ENCODE peak calls at places on chromosomes 2 and 18, in seven cellular contexts. E is pancreas, U is IMR-90, V is cardiac muscle cell, M is fibroblast of lung, W is esophagus squamous epithelium, P is GM13977. Y is an unnamed sample.

GRCh38 chr2:65070172-65070830 is 14.1 kb downstream of the CEP68 start:
- DNase-seq in E (no peak), U (peak; percentile 80), V (peak; percentile 26), M (peak; percentile 54), W (no peak), P (no peak), Y (no peak)

GRCh38 chr2:72991980-72992733 is 74.8 kb downstream of the EMX1 start:
- DNase-seq in E (no peak), U (no peak), V (no peak), M (no peak), W (no peak), P (no peak), Y (no peak)

GRCh38 chr2:224948859-224949258 is 93.4 kb downstream of the DOCK10 start:
- DNase-seq in E (no peak), U (peak; percentile 75), V (peak; percentile 68), M (peak; percentile 58), W (no peak), P (no peak), Y (peak; percentile 84)

GRCh38 chr2:1572638-1573037 is 159.4 kb downstream of the TPO start:
- DNase-seq in E (no peak), U (peak; percentile 73), V (peak; percentile 76), M (peak; percentile 77), W (no peak), P (no peak), Y (no peak)

GRCh38 chr2:4763009-4763408 is 929.2 kb upstream of the SOX11 start:
- DNase-seq in E (peak; percentile 19), U (no peak), V (no peak), M (no peak), W (no peak), P (no peak), Y (no peak)

GRCh38 chr2:172804423-172804822 is 68.8 kb downstream of the RAPGEF4 start:
- DNase-seq in E (no peak), U (no peak), V (no peak), M (no peak), W (no peak), P (no peak), Y (no peak)

GRCh38 chr18:72235422-72235821 is 308.7 kb downstream of the CBLN2 start:
- DNase-seq in E (no peak), U (no peak), V (no peak), M (no peak), W (no peak), P (no peak), Y (no peak)

GRCh38 chr2:9287400-9288059 is 80.9 kb downstream of the ASAP2 start:
- DNase-seq in E (no peak), U (peak; percentile 99), V (peak; percentile 97), M (peak; percentile 100), W (no peak), P (no peak), Y (no peak)

GRCh38 chr2:218802595-218802994 is 20.6 kb downstream of the CYP27A1 start:
- DNase-seq in E (no peak), U (no peak), V (no peak), M (peak; percentile 11), W (no peak), P (no peak), Y (no peak)

GRCh38 chr2:222315443-222316121 is 16.8 kb upstream of the PAX3 start:
- DNase-seq in E (no peak), U (no peak), V (no peak), M (no peak), W (no peak), P (peak; percentile 26), Y (no peak)
- TF ChIP-seq CTCF in E (no peak), U (no peak), V (no peak), M (peak; percentile 4), W (no peak), P (peak; percentile 35), Y (peak; percentile 10)

GRCh38 chr2:18117592-18117991 is 239.1 kb downstream of the KCNS3 start:
- DNase-seq in E (no peak), U (peak; percentile 41), V (peak; percentile 53), M (peak; percentile 34), W (no peak), P (peak; percentile 14), Y (no peak)
- TF ChIP-seq CTCF in E (no peak), U (peak; percentile 88), V (peak; percentile 71), M (peak; percentile 83), W (peak; percentile 66), P (peak; percentile 78), Y (no peak)

DNA sequence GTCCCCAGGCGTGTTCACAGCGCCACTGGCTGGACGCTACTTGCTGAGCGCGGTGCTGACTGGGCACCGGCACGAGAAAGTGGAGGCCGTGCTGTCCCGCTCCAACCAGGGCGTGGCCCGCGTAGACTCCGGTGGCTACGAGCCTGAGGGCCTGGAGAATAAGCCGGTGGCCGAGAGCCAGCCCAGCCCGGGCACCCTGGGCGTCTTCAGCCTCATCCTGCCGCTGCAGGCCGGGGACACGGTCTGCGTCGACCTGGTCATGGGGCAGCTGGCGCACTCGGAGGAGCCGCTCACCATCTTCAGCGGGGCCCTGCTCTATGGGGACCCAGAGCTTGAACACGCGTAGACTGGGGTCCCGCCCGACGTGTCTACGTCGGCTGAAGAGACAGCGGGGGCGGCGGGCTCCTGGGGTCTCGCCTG is 892 bp upstream of the KHK start:
- DNase-seq in E (peak; percentile 88), U (peak; percentile 45), V (peak; percentile 72), M (peak; percentile 70), W (no peak), P (peak; percentile 66), Y (peak; percentile 64)
- TF ChIP-seq CTCF in E (no peak), U (peak; percentile 40), V (peak; percentile 40), M (peak; percentile 45), W (peak; percentile 34), P (peak; percentile 58), Y (no peak)

GRCh38 chr2:234873103-234873827 is 78.6 kb upstream of the SH3BP4 start:
- DNase-seq in E (no peak), U (no peak), V (no peak), M (no peak), W (no peak), P (no peak), Y (no peak)
- TF ChIP-seq CTCF in E (no peak), U (no peak), V (no peak), M (no peak), W (no peak), P (no peak), Y (no peak)

DNA sequence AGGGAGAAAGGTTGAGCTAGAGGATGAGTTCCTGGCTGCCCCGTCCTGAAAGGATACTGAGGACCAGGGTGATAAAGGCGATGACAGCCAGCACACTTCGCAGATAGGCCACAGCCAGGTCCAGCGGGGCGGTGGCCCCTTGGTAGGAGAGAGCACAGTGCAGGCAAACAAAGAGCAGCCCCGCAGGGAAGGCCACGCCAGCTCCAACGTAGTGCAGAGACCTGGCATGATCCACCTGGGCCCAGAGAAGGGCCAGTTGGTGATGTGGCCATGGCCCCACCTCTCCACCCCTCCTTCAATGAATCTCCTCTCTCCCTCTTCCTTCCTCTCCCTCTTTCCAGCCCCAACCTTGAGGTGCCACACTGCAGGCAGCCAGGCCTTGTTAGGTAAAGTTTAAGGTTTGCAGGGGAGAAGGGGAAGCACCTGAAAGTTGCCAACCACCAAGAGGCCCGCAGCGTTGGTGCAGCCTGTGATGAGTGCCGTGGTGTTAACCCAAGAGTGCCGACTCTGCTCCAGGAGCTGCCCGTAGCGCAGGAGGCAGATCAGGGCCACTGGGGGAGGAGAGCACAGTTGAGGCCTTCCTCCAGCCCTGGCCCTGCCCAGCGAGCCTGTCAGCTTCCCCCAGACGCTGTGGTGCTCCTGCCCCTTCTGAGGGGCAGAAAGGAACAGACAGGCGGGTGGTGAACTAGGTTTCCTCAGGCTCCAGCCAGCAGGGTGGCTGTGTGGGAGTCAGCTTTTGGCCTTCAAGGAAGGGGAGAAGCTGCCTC is 2.8 kb downstream of the TMEM150A start:
- DNase-seq in E (peak; percentile 68), U (no peak), V (no peak), M (no peak), W (no peak), P (no peak), Y (no peak)
- TF ChIP-seq CTCF in E (no peak), U (no peak), V (no peak), M (no peak), W (no peak), P (no peak), Y (no peak)

DNA sequence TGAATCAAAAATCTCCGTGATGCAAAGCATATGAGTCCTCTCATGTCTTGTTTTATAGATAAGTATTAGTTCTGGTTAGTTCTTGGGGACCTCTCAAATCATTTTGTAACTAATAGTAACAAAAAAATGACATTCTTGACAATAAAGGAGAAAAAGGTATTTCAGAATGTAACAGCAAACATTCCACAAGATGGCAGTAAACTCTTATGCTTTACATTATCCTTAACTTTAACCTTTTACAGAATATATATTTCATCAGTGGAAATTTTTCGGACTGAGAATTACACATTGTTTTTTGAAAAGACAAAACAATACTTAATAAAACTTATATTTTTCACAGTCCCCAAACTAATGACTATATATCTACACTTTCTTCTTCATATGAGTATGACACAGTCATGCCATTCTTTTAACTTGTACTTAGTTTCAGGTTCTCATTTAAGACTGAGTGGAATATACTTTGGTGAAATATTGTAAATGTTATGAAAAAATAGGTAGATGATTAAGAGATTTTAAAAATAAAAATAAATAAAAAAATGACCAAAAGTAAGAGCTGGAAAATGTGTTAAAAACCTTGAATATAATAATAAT is 142.9 kb upstream of the NXPH2 start:
- DNase-seq in E (no peak), U (no peak), V (peak; percentile 60), M (peak; percentile 32), W (no peak), P (no peak), Y (no peak)
- TF ChIP-seq CTCF in E (no peak), U (peak; percentile 32), V (peak; percentile 49), M (peak; percentile 24), W (no peak), P (peak; percentile 34), Y (no peak)

DNA sequence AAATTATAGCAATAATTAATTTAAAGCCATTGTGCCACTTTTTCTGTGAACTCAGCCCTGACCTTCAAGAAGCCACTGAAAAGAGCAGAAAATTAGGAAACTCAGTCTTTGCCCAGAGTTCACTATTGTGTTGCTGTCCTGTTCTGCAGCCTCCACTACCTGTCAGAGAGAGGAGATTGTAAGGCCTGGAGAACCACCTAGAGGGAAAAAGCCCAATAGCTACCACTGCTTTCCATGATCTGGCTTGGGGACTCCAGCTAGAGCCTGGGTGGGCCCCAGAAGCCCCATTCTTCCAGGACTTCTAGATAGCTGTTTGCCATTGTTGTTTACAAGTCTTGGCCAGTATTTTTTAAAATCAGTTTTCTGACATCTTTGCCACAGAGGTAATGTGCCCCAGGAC is 176.1 kb upstream of the KLF7 start:
- DNase-seq in E (no peak), U (no peak), V (no peak), M (no peak), W (no peak), P (no peak), Y (no peak)
- TF ChIP-seq CTCF in E (no peak), U (no peak), V (no peak), M (no peak), W (no peak), P (peak; percentile 22), Y (no peak)